ENCODE peak calls at places on chromosomes 6 and 20, in six cellular contexts. One of them, this sample, is unnamed.

GRCh38 chr6:162998777-162999176 is 271.0 kb downstream of the PACRG start:
- DNase-seq in NCI-H1105 treated with DMSO at 0.1 percent for 48 hours: no peak
- DNase-seq in stimulated activated CD4-positive, alpha-beta T cell treated with anti-CD3 and anti-CD28 coated beads, Interleukin-2, amount 100 ng/mL, for 48 hours: no peak
- DNase-seq in naive B cell: no peak
- DNase-seq in activated CD8-positive, alpha-beta memory T cell treated with anti-CD3 and anti-CD28 coated beads, Interleukin-2, amount 50 U/mL, for 48 hours: no peak
- DNase-seq in BE2C: no peak
- DNase-seq in this sample: no peak

GRCh38 chr6:70371454-70372105 is 41.7 kb upstream of the FAM135A start:
- DNase-seq in activated CD8-positive, alpha-beta memory T cell treated with anti-CD3 and anti-CD28 coated beads, Interleukin-2, amount 50 U/mL, for 48 hours: no peak
- DNase-seq in NCI-H1105 treated with DMSO at 0.1 percent for 48 hours: peak; percentile 97
- DNase-seq in BE2C: no peak
- DNase-seq in stimulated activated CD4-positive, alpha-beta T cell treated with anti-CD3 and anti-CD28 coated beads, Interleukin-2, amount 100 ng/mL, for 48 hours: no peak
- DNase-seq in naive B cell: peak; percentile 43
- DNase-seq in this sample: no peak

GRCh38 chr6:293185-294174 is 1.2 kb downstream of the DUSP22 start:
- DNase-seq in BE2C: no peak
- DNase-seq in activated CD8-positive, alpha-beta memory T cell treated with anti-CD3 and anti-CD28 coated beads, Interleukin-2, amount 50 U/mL, for 48 hours: peak; percentile 70
- DNase-seq in NCI-H1105 treated with DMSO at 0.1 percent for 48 hours: no peak
- DNase-seq in naive B cell: peak; percentile 37
- DNase-seq in stimulated activated CD4-positive, alpha-beta T cell treated with anti-CD3 and anti-CD28 coated beads, Interleukin-2, amount 100 ng/mL, for 48 hours: peak; percentile 13
- DNase-seq in this sample: no peak

GRCh38 chr6:44522871-44523270 is 135.4 kb downstream of the CDC5L start:
- DNase-seq in BE2C: no peak
- DNase-seq in activated CD8-positive, alpha-beta memory T cell treated with anti-CD3 and anti-CD28 coated beads, Interleukin-2, amount 50 U/mL, for 48 hours: no peak
- DNase-seq in stimulated activated CD4-positive, alpha-beta T cell treated with anti-CD3 and anti-CD28 coated beads, Interleukin-2, amount 100 ng/mL, for 48 hours: no peak
- DNase-seq in NCI-H1105 treated with DMSO at 0.1 percent for 48 hours: no peak
- DNase-seq in naive B cell: no peak
- DNase-seq in this sample: no peak

GRCh38 chr6:48714286-48715049 is 603.5 kb upstream of the PTCHD4 start:
- DNase-seq in stimulated activated CD4-positive, alpha-beta T cell treated with anti-CD3 and anti-CD28 coated beads, Interleukin-2, amount 100 ng/mL, for 48 hours: no peak
- DNase-seq in activated CD8-positive, alpha-beta memory T cell treated with anti-CD3 and anti-CD28 coated beads, Interleukin-2, amount 50 U/mL, for 48 hours: no peak
- DNase-seq in BE2C: no peak
- DNase-seq in naive B cell: no peak
- DNase-seq in NCI-H1105 treated with DMSO at 0.1 percent for 48 hours: peak; percentile 79
- DNase-seq in this sample: no peak

GRCh38 chr20:43681468-43681942 is 14.6 kb downstream of the MYBL2 start:
- DNase-seq in activated CD8-positive, alpha-beta memory T cell treated with anti-CD3 and anti-CD28 coated beads, Interleukin-2, amount 50 U/mL, for 48 hours: no peak
- DNase-seq in stimulated activated CD4-positive, alpha-beta T cell treated with anti-CD3 and anti-CD28 coated beads, Interleukin-2, amount 100 ng/mL, for 48 hours: no peak
- DNase-seq in NCI-H1105 treated with DMSO at 0.1 percent for 48 hours: no peak
- DNase-seq in BE2C: no peak
- DNase-seq in naive B cell: peak; percentile 71
- DNase-seq in this sample: no peak

GRCh38 chr20:63639093-63639860 is 12.4 kb upstream of the GMEB2 start:
- DNase-seq in NCI-H1105 treated with DMSO at 0.1 percent for 48 hours: no peak
- DNase-seq in naive B cell: peak; percentile 73
- DNase-seq in stimulated activated CD4-positive, alpha-beta T cell treated with anti-CD3 and anti-CD28 coated beads, Interleukin-2, amount 100 ng/mL, for 48 hours: peak; percentile 47
- DNase-seq in BE2C: no peak
- DNase-seq in activated CD8-positive, alpha-beta memory T cell treated with anti-CD3 and anti-CD28 coated beads, Interleukin-2, amount 50 U/mL, for 48 hours: peak; percentile 80
- DNase-seq in this sample: no peak

GRCh38 chr6:35496851-35497570 is at the start of gene TEAD3:
- DNase-seq in BE2C: peak; percentile 61
- DNase-seq in stimulated activated CD4-positive, alpha-beta T cell treated with anti-CD3 and anti-CD28 coated beads, Interleukin-2, amount 100 ng/mL, for 48 hours: no peak
- DNase-seq in activated CD8-positive, alpha-beta memory T cell treated with anti-CD3 and anti-CD28 coated beads, Interleukin-2, amount 50 U/mL, for 48 hours: peak; percentile 81
- DNase-seq in NCI-H1105 treated with DMSO at 0.1 percent for 48 hours: no peak
- DNase-seq in naive B cell: peak; percentile 62
- DNase-seq in this sample: peak; percentile 82

GRCh38 chr6:78436335-78436734 is 431.0 kb upstream of the IRAK1BP1 start:
- DNase-seq in naive B cell: no peak
- DNase-seq in activated CD8-positive, alpha-beta memory T cell treated with anti-CD3 and anti-CD28 coated beads, Interleukin-2, amount 50 U/mL, for 48 hours: no peak
- DNase-seq in NCI-H1105 treated with DMSO at 0.1 percent for 48 hours: peak; percentile 15
- DNase-seq in BE2C: peak; percentile 14
- DNase-seq in stimulated activated CD4-positive, alpha-beta T cell treated with anti-CD3 and anti-CD28 coated beads, Interleukin-2, amount 100 ng/mL, for 48 hours: no peak
- DNase-seq in this sample: no peak

GRCh38 chr6:27839303-27840081 is 72.7 kb downstream of the OR2B2 start:
- DNase-seq in naive B cell: no peak
- DNase-seq in stimulated activated CD4-positive, alpha-beta T cell treated with anti-CD3 and anti-CD28 coated beads, Interleukin-2, amount 100 ng/mL, for 48 hours: no peak
- DNase-seq in BE2C: peak; percentile 47
- DNase-seq in activated CD8-positive, alpha-beta memory T cell treated with anti-CD3 and anti-CD28 coated beads, Interleukin-2, amount 50 U/mL, for 48 hours: peak; percentile 69
- DNase-seq in NCI-H1105 treated with DMSO at 0.1 percent for 48 hours: peak; percentile 57
- DNase-seq in this sample: no peak

GRCh38 chr6:13004610-13005009 is 288.0 kb downstream of the PHACTR1 start:
- DNase-seq in stimulated activated CD4-positive, alpha-beta T cell treated with anti-CD3 and anti-CD28 coated beads, Interleukin-2, amount 100 ng/mL, for 48 hours: no peak
- DNase-seq in activated CD8-positive, alpha-beta memory T cell treated with anti-CD3 and anti-CD28 coated beads, Interleukin-2, amount 50 U/mL, for 48 hours: no peak
- DNase-seq in naive B cell: no peak
- DNase-seq in BE2C: no peak
- DNase-seq in NCI-H1105 treated with DMSO at 0.1 percent for 48 hours: no peak
- DNase-seq in this sample: no peak

GRCh38 chr6:81859884-81860283 is 107.4 kb upstream of the TENT5A start:
- DNase-seq in activated CD8-positive, alpha-beta memory T cell treated with anti-CD3 and anti-CD28 coated beads, Interleukin-2, amount 50 U/mL, for 48 hours: no peak
- DNase-seq in NCI-H1105 treated with DMSO at 0.1 percent for 48 hours: no peak
- DNase-seq in stimulated activated CD4-positive, alpha-beta T cell treated with anti-CD3 and anti-CD28 coated beads, Interleukin-2, amount 100 ng/mL, for 48 hours: no peak
- DNase-seq in naive B cell: no peak
- DNase-seq in BE2C: no peak
- DNase-seq in this sample: no peak

GRCh38 chr6:151716446-151717047 is 90.9 kb upstream of the ESR1 start:
- DNase-seq in activated CD8-positive, alpha-beta memory T cell treated with anti-CD3 and anti-CD28 coated beads, Interleukin-2, amount 50 U/mL, for 48 hours: no peak
- DNase-seq in BE2C: no peak
- DNase-seq in NCI-H1105 treated with DMSO at 0.1 percent for 48 hours: peak; percentile 5
- DNase-seq in naive B cell: no peak
- DNase-seq in stimulated activated CD4-positive, alpha-beta T cell treated with anti-CD3 and anti-CD28 coated beads, Interleukin-2, amount 100 ng/mL, for 48 hours: no peak
- DNase-seq in this sample: peak; percentile 64

GRCh38 chr20:23684261-23684660 is 4.6 kb downstream of the CST4 start:
- DNase-seq in NCI-H1105 treated with DMSO at 0.1 percent for 48 hours: no peak
- DNase-seq in activated CD8-positive, alpha-beta memory T cell treated with anti-CD3 and anti-CD28 coated beads, Interleukin-2, amount 50 U/mL, for 48 hours: no peak
- DNase-seq in BE2C: no peak
- DNase-seq in naive B cell: no peak
- DNase-seq in stimulated activated CD4-positive, alpha-beta T cell treated with anti-CD3 and anti-CD28 coated beads, Interleukin-2, amount 100 ng/mL, for 48 hours: no peak
- DNase-seq in this sample: no peak

GRCh38 chr6:52976591-52977035 is 18.5 kb downstream of the GSTA4 start:
- DNase-seq in stimulated activated CD4-positive, alpha-beta T cell treated with anti-CD3 and anti-CD28 coated beads, Interleukin-2, amount 100 ng/mL, for 48 hours: no peak
- DNase-seq in NCI-H1105 treated with DMSO at 0.1 percent for 48 hours: no peak
- DNase-seq in activated CD8-positive, alpha-beta memory T cell treated with anti-CD3 and anti-CD28 coated beads, Interleukin-2, amount 50 U/mL, for 48 hours: peak; percentile 57
- DNase-seq in BE2C: no peak
- DNase-seq in naive B cell: peak; percentile 37
- DNase-seq in this sample: no peak

GRCh38 chr20:47741669-47742345 is 43.5 kb downstream of the SULF2 start:
- DNase-seq in NCI-H1105 treated with DMSO at 0.1 percent for 48 hours: no peak
- DNase-seq in BE2C: no peak
- DNase-seq in activated CD8-positive, alpha-beta memory T cell treated with anti-CD3 and anti-CD28 coated beads, Interleukin-2, amount 50 U/mL, for 48 hours: no peak
- DNase-seq in stimulated activated CD4-positive, alpha-beta T cell treated with anti-CD3 and anti-CD28 coated beads, Interleukin-2, amount 100 ng/mL, for 48 hours: no peak
- DNase-seq in naive B cell: no peak
- DNase-seq in this sample: no peak

GRCh38 chr6:90175627-90176538 is 120.8 kb downstream of the BACH2 start:
- DNase-seq in stimulated activated CD4-positive, alpha-beta T cell treated with anti-CD3 and anti-CD28 coated beads, Interleukin-2, amount 100 ng/mL, for 48 hours: peak; percentile 58
- DNase-seq in BE2C: no peak
- DNase-seq in naive B cell: peak; percentile 60
- DNase-seq in NCI-H1105 treated with DMSO at 0.1 percent for 48 hours: no peak
- DNase-seq in activated CD8-positive, alpha-beta memory T cell treated with anti-CD3 and anti-CD28 coated beads, Interleukin-2, amount 50 U/mL, for 48 hours: peak; percentile 81
- DNase-seq in this sample: peak; percentile 70

GRCh38 chr6:35984701-35985100 is 39.7 kb downstream of the SLC26A8 start:
- DNase-seq in activated CD8-positive, alpha-beta memory T cell treated with anti-CD3 and anti-CD28 coated beads, Interleukin-2, amount 50 U/mL, for 48 hours: no peak
- DNase-seq in BE2C: no peak
- DNase-seq in stimulated activated CD4-positive, alpha-beta T cell treated with anti-CD3 and anti-CD28 coated beads, Interleukin-2, amount 100 ng/mL, for 48 hours: no peak
- DNase-seq in naive B cell: no peak
- DNase-seq in NCI-H1105 treated with DMSO at 0.1 percent for 48 hours: no peak
- DNase-seq in this sample: no peak

This sample was measured in ureter.